ENCODE peak calls at places on chromosomes 5 and 9, in five cellular contexts. One of them, this sample, is unnamed.

GRCh38 chr5:159913048-159913447 is 3.2 kb upstream of the ADRA1B start:
- DNase-seq in AG04450: no peak
- DNase-seq in activated CD4-positive, CD25-positive, alpha-beta regulatory T cell treated with anti-CD3 and anti-CD28 coated beads, Interleukin-2, amount 50 U/mL, for 72 hours: no peak
- DNase-seq in adipocyte: peak; percentile 93
- DNase-seq in NCI-H2081: no peak
- DNase-seq in this sample: peak; percentile 93

GRCh38 chr9:16871358-16872151 is 1.1 kb upstream of the BNC2 start:
- DNase-seq in adipocyte: peak; percentile 80
- DNase-seq in AG04450: no peak
- DNase-seq in NCI-H2081: no peak
- DNase-seq in activated CD4-positive, CD25-positive, alpha-beta regulatory T cell treated with anti-CD3 and anti-CD28 coated beads, Interleukin-2, amount 50 U/mL, for 72 hours: no peak
- DNase-seq in this sample: peak; percentile 88

GRCh38 chr9:120071760-120072159 is 508.2 kb downstream of the CDK5RAP2 start:
- DNase-seq in AG04450: no peak
- DNase-seq in activated CD4-positive, CD25-positive, alpha-beta regulatory T cell treated with anti-CD3 and anti-CD28 coated beads, Interleukin-2, amount 50 U/mL, for 72 hours: no peak
- DNase-seq in NCI-H2081: no peak
- DNase-seq in adipocyte: no peak
- DNase-seq in this sample: no peak

GRCh38 chr9:89886281-89886700 is 281.5 kb downstream of the GADD45G start:
- DNase-seq in activated CD4-positive, CD25-positive, alpha-beta regulatory T cell treated with anti-CD3 and anti-CD28 coated beads, Interleukin-2, amount 50 U/mL, for 72 hours: no peak
- DNase-seq in AG04450: no peak
- DNase-seq in adipocyte: no peak
- DNase-seq in NCI-H2081: no peak
- DNase-seq in this sample: no peak

GRCh38 chr5:119321569-119322311 is 34.1 kb upstream of the TNFAIP8 start:
- DNase-seq in adipocyte: no peak
- DNase-seq in NCI-H2081: no peak
- DNase-seq in AG04450: no peak
- DNase-seq in activated CD4-positive, CD25-positive, alpha-beta regulatory T cell treated with anti-CD3 and anti-CD28 coated beads, Interleukin-2, amount 50 U/mL, for 72 hours: no peak
- DNase-seq in this sample: no peak

GRCh38 chr9:32434892-32435291 is 50.4 kb downstream of the ACO1 start:
- DNase-seq in activated CD4-positive, CD25-positive, alpha-beta regulatory T cell treated with anti-CD3 and anti-CD28 coated beads, Interleukin-2, amount 50 U/mL, for 72 hours: no peak
- DNase-seq in NCI-H2081: no peak
- DNase-seq in adipocyte: no peak
- DNase-seq in AG04450: no peak
- DNase-seq in this sample: no peak

GRCh38 chr5:146703499-146703898 is 175.1 kb downstream of the PPP2R2B start:
- DNase-seq in activated CD4-positive, CD25-positive, alpha-beta regulatory T cell treated with anti-CD3 and anti-CD28 coated beads, Interleukin-2, amount 50 U/mL, for 72 hours: no peak
- DNase-seq in AG04450: no peak
- DNase-seq in NCI-H2081: no peak
- DNase-seq in adipocyte: no peak
- DNase-seq in this sample: no peak

GRCh38 chr5:118506453-118506852 is 481.9 kb downstream of the DTWD2 start:
- DNase-seq in NCI-H2081: no peak
- DNase-seq in adipocyte: no peak
- DNase-seq in activated CD4-positive, CD25-positive, alpha-beta regulatory T cell treated with anti-CD3 and anti-CD28 coated beads, Interleukin-2, amount 50 U/mL, for 72 hours: no peak
- DNase-seq in AG04450: no peak
- DNase-seq in this sample: no peak

GRCh38 chr9:114035845-114036785 is 42.0 kb downstream of the AMBP start:
- DNase-seq in activated CD4-positive, CD25-positive, alpha-beta regulatory T cell treated with anti-CD3 and anti-CD28 coated beads, Interleukin-2, amount 50 U/mL, for 72 hours: no peak
- DNase-seq in AG04450: no peak
- DNase-seq in adipocyte: no peak
- DNase-seq in NCI-H2081: no peak
- DNase-seq in this sample: no peak

GRCh38 chr9:82991684-82992083 is 71.3 kb downstream of the RASEF start:
- DNase-seq in AG04450: no peak
- DNase-seq in activated CD4-positive, CD25-positive, alpha-beta regulatory T cell treated with anti-CD3 and anti-CD28 coated beads, Interleukin-2, amount 50 U/mL, for 72 hours: no peak
- DNase-seq in adipocyte: no peak
- DNase-seq in NCI-H2081: no peak
- DNase-seq in this sample: no peak

GRCh38 chr5:173920024-173920753 is 32.0 kb downstream of the CPEB4 start:
- DNase-seq in NCI-H2081: no peak
- DNase-seq in adipocyte: no peak
- DNase-seq in AG04450: no peak
- DNase-seq in activated CD4-positive, CD25-positive, alpha-beta regulatory T cell treated with anti-CD3 and anti-CD28 coated beads, Interleukin-2, amount 50 U/mL, for 72 hours: no peak
- DNase-seq in this sample: no peak

GRCh38 chr5:16233730-16234129 is 54.1 kb upstream of the MARCHF11 start:
- DNase-seq in activated CD4-positive, CD25-positive, alpha-beta regulatory T cell treated with anti-CD3 and anti-CD28 coated beads, Interleukin-2, amount 50 U/mL, for 72 hours: no peak
- DNase-seq in adipocyte: no peak
- DNase-seq in NCI-H2081: no peak
- DNase-seq in AG04450: no peak
- DNase-seq in this sample: no peak

GRCh38 chr5:98768160-98769005 is 5.1 kb upstream of the RGMB start:
- DNase-seq in AG04450: no peak
- DNase-seq in activated CD4-positive, CD25-positive, alpha-beta regulatory T cell treated with anti-CD3 and anti-CD28 coated beads, Interleukin-2, amount 50 U/mL, for 72 hours: no peak
- DNase-seq in adipocyte: peak; percentile 89
- DNase-seq in NCI-H2081: peak; percentile 50
- DNase-seq in this sample: peak; percentile 55

GRCh38 chr5:159854916-159855315 is 61.4 kb upstream of the ADRA1B start:
- DNase-seq in activated CD4-positive, CD25-positive, alpha-beta regulatory T cell treated with anti-CD3 and anti-CD28 coated beads, Interleukin-2, amount 50 U/mL, for 72 hours: no peak
- DNase-seq in adipocyte: peak; percentile 27
- DNase-seq in AG04450: no peak
- DNase-seq in NCI-H2081: no peak
- DNase-seq in this sample: no peak

GRCh38 chr5:148924817-148925216 is 98.4 kb downstream of the ADRB2 start:
- DNase-seq in AG04450: no peak
- DNase-seq in activated CD4-positive, CD25-positive, alpha-beta regulatory T cell treated with anti-CD3 and anti-CD28 coated beads, Interleukin-2, amount 50 U/mL, for 72 hours: no peak
- DNase-seq in NCI-H2081: no peak
- DNase-seq in adipocyte: no peak
- DNase-seq in this sample: no peak

GRCh38 chr9:70465398-70465797 is 50.9 kb upstream of the KLF9 start:
- DNase-seq in adipocyte: no peak
- DNase-seq in NCI-H2081: no peak
- DNase-seq in AG04450: no peak
- DNase-seq in activated CD4-positive, CD25-positive, alpha-beta regulatory T cell treated with anti-CD3 and anti-CD28 coated beads, Interleukin-2, amount 50 U/mL, for 72 hours: no peak
- DNase-seq in this sample: no peak

GRCh38 chr5:69217154-69217731 is 17.4 kb upstream of the CDK7 start:
- DNase-seq in activated CD4-positive, CD25-positive, alpha-beta regulatory T cell treated with anti-CD3 and anti-CD28 coated beads, Interleukin-2, amount 50 U/mL, for 72 hours: no peak
- DNase-seq in AG04450: no peak
- DNase-seq in NCI-H2081: no peak
- DNase-seq in adipocyte: no peak
- DNase-seq in this sample: no peak

GRCh38 chr9:92147030-92147853 is 32.0 kb upstream of the SPTLC1 start:
- DNase-seq in AG04450: peak; percentile 85
- DNase-seq in NCI-H2081: peak; percentile 38
- DNase-seq in adipocyte: peak; percentile 92
- DNase-seq in activated CD4-positive, CD25-positive, alpha-beta regulatory T cell treated with anti-CD3 and anti-CD28 coated beads, Interleukin-2, amount 50 U/mL, for 72 hours: no peak
- DNase-seq in this sample: peak; percentile 74

GRCh38 chr5:153641183-153641688 is 150.8 kb downstream of the GRIA1 start:
- DNase-seq in adipocyte: no peak
- DNase-seq in AG04450: no peak
- DNase-seq in activated CD4-positive, CD25-positive, alpha-beta regulatory T cell treated with anti-CD3 and anti-CD28 coated beads, Interleukin-2, amount 50 U/mL, for 72 hours: no peak
- DNase-seq in NCI-H2081: no peak
- DNase-seq in this sample: peak; percentile 33

GRCh38 chr9:93693129-93693528 is 116.7 kb downstream of the PHF2 start:
- DNase-seq in activated CD4-positive, CD25-positive, alpha-beta regulatory T cell treated with anti-CD3 and anti-CD28 coated beads, Interleukin-2, amount 50 U/mL, for 72 hours: no peak
- DNase-seq in adipocyte: peak; percentile 3
- DNase-seq in NCI-H2081: no peak
- DNase-seq in AG04450: no peak
- DNase-seq in this sample: peak; percentile 42

GRCh38 chr5:11504794-11505193 is 399.5 kb downstream of the CTNND2 start:
- DNase-seq in adipocyte: peak; percentile 5
- DNase-seq in activated CD4-positive, CD25-positive, alpha-beta regulatory T cell treated with anti-CD3 and anti-CD28 coated beads, Interleukin-2, amount 50 U/mL, for 72 hours: no peak
- DNase-seq in AG04450: no peak
- DNase-seq in NCI-H2081: no peak
- DNase-seq in this sample: no peak

GRCh38 chr9:682633-683508 is 158.6 kb upstream of the DMRT1 start:
- DNase-seq in adipocyte: peak; percentile 41
- DNase-seq in activated CD4-positive, CD25-positive, alpha-beta regulatory T cell treated with anti-CD3 and anti-CD28 coated beads, Interleukin-2, amount 50 U/mL, for 72 hours: no peak
- DNase-seq in NCI-H2081: no peak
- DNase-seq in AG04450: no peak
- DNase-seq in this sample: no peak

This sample was measured in fibroblast of gingiva.